ENCODE peak calls at places on chromosomes 12 and 14, in nine cellular contexts. G is aorta; F is natural killer cell; O is effector memory CD8-positive, alpha-beta T cell; W is T-cell; J is SK-N-SH treated with all-trans-retinoic acid at 6 μM for 48 hours; B is left colon; N is left cardiac atrium; T is activated CD8-positive, alpha-beta memory T cell treated with anti-CD3 and anti-CD28 coated beads, Interleukin-2, amount 10 ng/mL, durations not matched to agents 7 days and 5 days. U is an unnamed sample.

GRCh38 chr14:103684471-103684870 is 30.8 kb downstream of the XRCC3 start:
- ATAC-seq in W (no peak), O (no peak), T (no peak), G (no peak), J (no peak), N (no peak), F (no peak), B (no peak), U (no peak)

GRCh38 chr12:113955109-113955970 is 10.8 kb downstream of the RBM19 start:
- ATAC-seq in T (no peak), J (peak; percentile 88), G (no peak), O (no peak), F (no peak), W (no peak), B (peak; percentile 71), N (no peak), U (no peak)

GRCh38 chr12:95143784-95144205 is 70.4 kb upstream of the NR2C1 start:
- ATAC-seq in O (no peak), T (no peak), G (peak; percentile 56), N (peak; percentile 64), W (no peak), J (peak; percentile 32), F (no peak), B (no peak), U (no peak)

GRCh38 chr12:68370006-68370590 is 37.9 kb upstream of the MDM1 start:
- ATAC-seq in W (no peak), T (no peak), G (no peak), J (no peak), B (no peak), F (no peak), N (no peak), O (no peak), U (no peak)

GRCh38 chr12:131034631-131035267 is 81.0 kb downstream of the ADGRD1 start:
- ATAC-seq in W (no peak), O (no peak), N (peak; percentile 4), G (no peak), F (no peak), J (no peak), T (no peak), B (no peak), U (no peak)

GRCh38 chr12:51911788-51912711 is 4.7 kb downstream of the ACVRL1 start:
- ATAC-seq in B (peak; percentile 60), W (no peak), O (no peak), J (peak; percentile 20), G (peak; percentile 31), N (peak; percentile 39), T (no peak), F (no peak), U (no peak)

GRCh38 chr12:75611041-75611440 is 99.6 kb upstream of the KRR1 start:
- ATAC-seq in G (no peak), T (no peak), F (no peak), O (no peak), B (no peak), W (no peak), N (no peak), J (no peak), U (no peak)

GRCh38 chr12:62693291-62694040 is 226.8 kb downstream of the MON2 start:
- ATAC-seq in F (no peak), J (no peak), W (no peak), B (no peak), O (no peak), T (no peak), G (no peak), N (peak; percentile 47), U (no peak)

GRCh38 chr14:100644784-100645183 is 57.6 kb upstream of the BEGAIN start:
- ATAC-seq in T (no peak), B (no peak), N (no peak), G (no peak), F (no peak), O (no peak), J (no peak), W (no peak), U (no peak)

GRCh38 chr14:69056389-69056788 is 77.3 kb upstream of the ACTN1 start:
- ATAC-seq in N (no peak), W (peak; percentile 73), F (no peak), G (no peak), J (peak; percentile 27), O (no peak), B (peak; percentile 55), T (no peak), U (no peak)

GRCh38 chr12:41189395-41190251 is 1.5 kb downstream of the PDZRN4 start:
- ATAC-seq in N (peak; percentile 65), B (no peak), F (no peak), O (no peak), T (no peak), J (peak; percentile 42), G (peak; percentile 72), W (no peak), U (no peak)

GRCh38 chr14:73452341-73453191 is 5.8 kb downstream of the NUMB start:
- ATAC-seq in W (no peak), J (peak; percentile 80), G (no peak), F (no peak), B (peak; percentile 50), N (no peak), O (peak; percentile 16), T (peak; percentile 41), U (peak; percentile 45)

GRCh38 chr12:124833693-124834122 is 30.0 kb downstream of the SCARB1 start:
- ATAC-seq in J (no peak), N (peak; percentile 58), T (no peak), F (no peak), B (no peak), G (peak; percentile 37), O (no peak), W (no peak), U (no peak)

GRCh38 chr12:125128380-125128779 is 63.1 kb downstream of the AACS start:
- ATAC-seq in B (no peak), N (no peak), F (no peak), G (no peak), W (no peak), T (no peak), O (no peak), J (no peak), U (no peak)

GRCh38 chr14:35534130-35534883 is at the start of gene INSM2:
- ATAC-seq in B (peak; percentile 30), G (no peak), W (peak; percentile 28), T (peak; percentile 12), F (no peak), N (peak; percentile 17), J (peak; percentile 40), O (peak; percentile 20), U (peak; percentile 24)

GRCh38 chr12:31959051-31959700 is at the start of gene RESF1:
- ATAC-seq in N (peak; percentile 98), B (peak; percentile 98), F (peak; percentile 83), J (peak; percentile 97), G (peak; percentile 98), T (peak; percentile 83), W (peak; percentile 83), O (peak; percentile 79), U (peak; percentile 84)

GRCh38 chr12:106985479-106985878 is 1.5 kb downstream of the MTERF2 start:
- ATAC-seq in W (no peak), O (no peak), N (no peak), F (no peak), T (no peak), G (no peak), B (no peak), J (no peak), U (no peak)

GRCh38 chr12:76041406-76041805 is 9.8 kb upstream of the PHLDA1 start:
- ATAC-seq in O (no peak), G (no peak), J (no peak), T (no peak), B (no peak), N (no peak), F (no peak), W (no peak), U (no peak)

GRCh38 chr14:95185033-95185432 is 27.7 kb upstream of the DICER1 start:
- ATAC-seq in W (no peak), J (no peak), F (no peak), O (no peak), T (no peak), N (peak; percentile 28), B (peak; percentile 42), G (no peak), U (no peak)

GRCh38 chr14:29664515-29664914 is 263.1 kb downstream of the PRKD1 start:
- ATAC-seq in G (no peak), B (no peak), T (no peak), J (no peak), W (no peak), O (no peak), F (no peak), N (no peak), U (no peak)

GRCh38 chr12:53981652-53982565 is 3.0 kb upstream of the HOXC10 start:
- ATAC-seq in N (no peak), O (no peak), B (no peak), G (no peak), W (no peak), T (no peak), F (no peak), J (no peak), U (no peak)

GRCh38 chr14:105532111-105532623 is 5.8 kb downstream of the TMEM121 start:
- ATAC-seq in T (no peak), G (no peak), F (no peak), N (no peak), W (no peak), O (no peak), J (no peak), B (no peak), U (no peak)

GRCh38 chr14:100660498-100661339 is 66.0 kb upstream of the DLK1 start:
- ATAC-seq in F (no peak), N (no peak), G (no peak), B (no peak), T (no peak), O (no peak), J (no peak), W (no peak), U (no peak)

GRCh38 chr14:64569108-64570045 is 19.6 kb downstream of the PPP1R36 start:
- ATAC-seq in G (peak; percentile 92), O (no peak), J (peak; percentile 62), N (peak; percentile 91), F (no peak), B (no peak), T (no peak), W (no peak), U (no peak)

GRCh38 chr14:31320216-31320615 is 100.1 kb downstream of the HEATR5A start:
- ATAC-seq in O (no peak), W (no peak), J (no peak), N (peak; percentile 96), B (no peak), T (no peak), F (no peak), G (peak; percentile 60), U (no peak)

GRCh38 chr14:76708771-76709170 is 52.5 kb upstream of the VASH1 start:
- ATAC-seq in N (no peak), T (no peak), G (no peak), O (no peak), W (no peak), J (no peak), F (no peak), B (no peak), U (no peak)

GRCh38 chr12:131903270-131904255 is 9.1 kb downstream of the ULK1 start:
- ATAC-seq in N (no peak), J (no peak), T (no peak), O (no peak), F (no peak), B (no peak), W (no peak), G (no peak), U (no peak)

GRCh38 chr12:51890511-51891171 is 2.7 kb downstream of the ANKRD33 start:
- ATAC-seq in N (no peak), O (no peak), F (no peak), T (no peak), J (no peak), W (no peak), G (no peak), B (no peak), U (no peak)

GRCh38 chr14:65206448-65207096 is 104.3 kb upstream of the MAX start:
- ATAC-seq in O (peak; percentile 44), T (peak; percentile 61), B (no peak), W (no peak), F (peak; percentile 40), N (no peak), J (peak; percentile 66), G (no peak), U (peak; percentile 85)

GRCh38 chr14:94946244-94946643 is 176.3 kb upstream of the GSC start:
- ATAC-seq in G (no peak), T (peak; percentile 79), W (peak; percentile 67), F (peak; percentile 60), B (no peak), O (peak; percentile 70), J (no peak), N (no peak), U (peak; percentile 73)

GRCh38 chr14:74583689-74584434 is 28.2 kb downstream of the LTBP2 start:
- ATAC-seq in J (peak; percentile 64), W (no peak), B (no peak), N (no peak), O (no peak), G (no peak), F (no peak), T (no peak), U (peak; percentile 59)

U was measured in activated T-helper 17 cell treated with anti-CD3 and anti-CD28 coated beads, Interleukin-2, amount 50 U/mL, for 72 hours.